ENCODE peak calls at places on chromosomes 12 and 14, in four cellular contexts. I is GM23338, Z is HepG2, J is K562. Q is an unnamed sample.

GRCh38 chr12:1914116-1914911 is 4.1 kb downstream of the CACNA2D4 start:
- DNase-seq in I (no peak), Z (no peak), J (no peak), Q (no peak)

GRCh38 chr12:119859241-119859640 is 17.9 kb downstream of the CIT start:
- DNase-seq in J (no peak), I (no peak), Z (no peak), Q (no peak)

GRCh38 chr12:1318327-1319031 is 275.9 kb downstream of the FBXL14 start:
- DNase-seq in J (no peak), Z (no peak), I (peak; percentile 48), Q (peak; percentile 19)

GRCh38 chr12:111653596-111653995 is 32.2 kb downstream of the BRAP start:
- DNase-seq in I (no peak), J (no peak), Z (no peak), Q (no peak)

GRCh38 chr12:91181053-91181452 is 1.6 kb downstream of the DCN start:
- DNase-seq in I (no peak), J (no peak), Z (no peak), Q (no peak)

GRCh38 chr12:56260380-56260779 is 2.2 kb upstream of the ANKRD52 start:
- DNase-seq in Z (no peak), I (no peak), J (no peak), Q (no peak)

GRCh38 chr14:67077914-67078313 is 111.3 kb upstream of the GARIN2 start:
- DNase-seq in I (no peak), J (no peak), Z (no peak), Q (no peak)

GRCh38 chr12:115710104-115710564 is 567.4 kb downstream of the MED13L start:
- DNase-seq in J (no peak), I (no peak), Z (no peak), Q (no peak)

GRCh38 chr12:4421590-4422031 is 24.0 kb downstream of the FGF6 start:
- DNase-seq in I (peak; percentile 89), J (peak; percentile 65), Z (peak; percentile 35), Q (no peak)

GRCh38 chr14:103712633-103713247 is 2.5 kb downstream of the XRCC3 start:
- DNase-seq in I (no peak), Z (no peak), J (no peak), Q (no peak)

GRCh38 chr14:87231336-87232026 is 761.5 kb downstream of the GALC start:
- DNase-seq in Z (no peak), J (no peak), I (no peak), Q (no peak)

GRCh38 chr12:50326636-50327284 is 43.4 kb upstream of the LIMA1 start:
- DNase-seq in Z (peak; percentile 65), J (no peak), I (no peak), Q (no peak)

GRCh38 chr12:114682920-114683708 is 861 bp downstream of the TBX3 start:
- DNase-seq in I (no peak), Z (no peak), J (no peak), Q (no peak)

GRCh38 chr12:128133321-128134050 is 133.5 kb upstream of the TMEM132C start:
- DNase-seq in J (no peak), I (no peak), Z (no peak), Q (no peak)

GRCh38 chr14:29175706-29176105 is 409.1 kb downstream of the FOXG1 start:
- DNase-seq in I (no peak), J (no peak), Z (no peak), Q (no peak)

GRCh38 chr14:69539631-69540410 is 34.9 kb downstream of the CCDC177 start:
- DNase-seq in Z (no peak), I (no peak), J (no peak), Q (no peak)

GRCh38 chr12:130162267-130162666 is at the start of gene FZD10:
- DNase-seq in J (no peak), I (peak; percentile 62), Z (no peak), Q (peak; percentile 71)

GRCh38 chr12:119594399-119594730 is 791 bp downstream of the TMEM233 start:
- DNase-seq in Z (no peak), I (peak; percentile 62), J (no peak), Q (peak; percentile 21)

GRCh38 chr12:101924647-101925046 is 47.3 kb downstream of the DRAM1 start:
- DNase-seq in J (peak; percentile 89), Z (no peak), I (peak; percentile 22), Q (no peak)

GRCh38 chr14:67785270-67786109 is 30.9 kb downstream of the ZFYVE26 start:
- DNase-seq in Z (no peak), J (no peak), I (no peak), Q (no peak)

GRCh38 chr12:5047729-5048128 is 4.0 kb downstream of the KCNA5 start:
- DNase-seq in J (no peak), Z (no peak), I (no peak), Q (no peak)

GRCh38 chr12:119384340-119384739 is 49.8 kb downstream of the CCDC60 start:
- DNase-seq in I (no peak), J (no peak), Z (no peak), Q (no peak)

GRCh38 chr14:53003776-53004175 is 52.9 kb upstream of the FERMT2 start:
- DNase-seq in Z (no peak), J (no peak), I (no peak), Q (no peak)

GRCh38 chr12:59717436-59717835 is 121.6 kb downstream of the SLC16A7 start:
- DNase-seq in J (no peak), I (no peak), Z (no peak), Q (no peak)

GRCh38 chr12:85190728-85191127 is 89.3 kb upstream of the ALX1 start:
- DNase-seq in I (no peak), Z (no peak), J (no peak), Q (no peak)

GRCh38 chr12:48061943-48062719 is 43.7 kb downstream of the SENP1 start:
- DNase-seq in I (peak; percentile 48), J (no peak), Z (no peak), Q (no peak)

DNA sequence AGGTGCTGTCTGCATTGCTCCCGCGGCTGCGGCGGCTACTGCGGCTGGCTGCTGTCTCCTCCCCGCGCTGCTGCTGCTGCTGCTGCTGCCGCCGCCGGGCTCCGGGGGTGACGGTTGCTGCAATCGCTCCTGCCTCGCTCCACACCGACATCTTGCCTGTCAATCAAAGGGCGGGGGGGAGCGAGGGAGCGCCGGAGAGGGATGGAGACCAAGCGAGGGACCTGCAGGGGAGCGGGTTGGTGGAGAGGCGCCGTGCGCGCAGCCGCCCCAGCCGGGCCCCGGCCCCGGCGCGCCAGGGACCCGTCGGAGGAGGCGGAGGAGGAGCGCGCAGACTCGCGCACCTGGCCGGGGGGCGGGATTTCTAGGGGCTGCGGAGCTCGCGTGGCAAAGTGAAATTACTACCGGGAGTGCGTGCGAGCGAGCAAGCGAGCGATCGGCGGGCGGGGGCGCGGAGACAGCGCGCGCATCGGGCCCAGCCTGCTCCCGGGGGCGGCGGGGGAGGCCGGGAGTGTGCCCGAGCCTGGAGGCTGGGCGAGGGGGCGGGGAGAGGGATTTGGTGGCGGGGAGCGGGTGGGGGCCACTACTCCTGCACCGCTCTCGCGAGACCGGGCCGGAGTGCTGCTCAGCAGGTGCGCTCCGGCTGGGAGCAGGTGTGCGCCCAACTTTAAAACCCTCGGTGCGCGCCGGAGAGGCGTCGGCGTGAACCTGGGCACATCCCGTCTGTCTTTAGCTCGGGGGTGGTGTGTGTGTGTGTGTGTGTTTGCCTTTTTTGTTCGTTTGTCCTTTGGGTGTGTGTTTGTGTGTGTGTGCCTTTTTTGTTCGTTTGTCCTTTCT is at the start of gene KSR2:
- DNase-seq in I (peak; percentile 96), J (peak; percentile 26), Z (peak; percentile 13), Q (peak; percentile 90)
- TF ChIP-seq CREB1 in I (no peak), J (no peak), Z (no peak), Q (no peak)

GRCh38 chr14:94752575-94752974 is 17.3 kb downstream of the GSC start:
- DNase-seq in J (no peak), I (no peak), Z (no peak), Q (no peak)
- TF ChIP-seq CREB1 in J (no peak), I (no peak), Z (no peak), Q (no peak)

GRCh38 chr12:121789800-121790748 is 3.4 kb downstream of the RHOF start:
- DNase-seq in Z (no peak), I (peak; percentile 67), J (no peak), Q (no peak)
- TF ChIP-seq CREB1 in Z (no peak), I (no peak), J (no peak), Q (no peak)

GRCh38 chr14:24982472-24983155 is 67.3 kb downstream of the STXBP6 start:
- DNase-seq in Z (peak; percentile 94), I (no peak), J (no peak), Q (no peak)

GRCh38 chr14:24979725-24980239 is 70.2 kb downstream of the STXBP6 start:
- DNase-seq in I (no peak), J (no peak), Z (no peak), Q (no peak)

GRCh38 chr14:24986206-24986893 is 63.6 kb downstream of the STXBP6 start:
- DNase-seq in J (no peak), Z (no peak), I (no peak), Q (no peak)

GRCh38 chr14:24990773-24991172 is 59.2 kb downstream of the STXBP6 start:
- DNase-seq in I (no peak), Z (no peak), J (no peak), Q (no peak)

GRCh38 chr14:24984846-24985589 is 64.9 kb downstream of the STXBP6 start:
- DNase-seq in I (no peak), Z (no peak), J (peak; percentile 8), Q (no peak)
- TF ChIP-seq CREB1 in I (no peak), Z (no peak), J (no peak), Q (no peak)

GRCh38 chr14:30572771-30573170 is 13.8 kb downstream of the G2E3 start:
- DNase-seq in J (no peak), I (no peak), Z (no peak), Q (no peak)
- TF ChIP-seq CREB1 in J (no peak), I (no peak), Z (no peak), Q (no peak)